ENCODE peak calls at places on chromosomes 2 and 18, in six cellular contexts. One of them, this sample, is unnamed.

GRCh38 chr2:30475542-30475941 is 28.5 kb downstream of the LCLAT1 start:
- DNase-seq in trophoblast cell: no peak
- DNase-seq in EL: no peak
- DNase-seq in adrenal gland: no peak
- DNase-seq in stimulated activated CD4-positive, alpha-beta T cell treated with anti-CD3 and anti-CD28 coated beads, Interleukin-1b, Interleukin-23, amount 100 ng/mL, for 1 hour: no peak
- DNase-seq in IMR-90: no peak
- DNase-seq in this sample: peak; percentile 29

GRCh38 chr2:176056411-176056810 is 27.4 kb downstream of the EVX2 start:
- DNase-seq in trophoblast cell: no peak
- DNase-seq in adrenal gland: no peak
- DNase-seq in EL: peak; percentile 23
- DNase-seq in IMR-90: no peak
- DNase-seq in stimulated activated CD4-positive, alpha-beta T cell treated with anti-CD3 and anti-CD28 coated beads, Interleukin-1b, Interleukin-23, amount 100 ng/mL, for 1 hour: no peak
- DNase-seq in this sample: no peak

GRCh38 chr2:56741601-56742102 is 557.9 kb downstream of the CCDC85A start:
- DNase-seq in EL: peak; percentile 96
- DNase-seq in trophoblast cell: peak; percentile 80
- DNase-seq in stimulated activated CD4-positive, alpha-beta T cell treated with anti-CD3 and anti-CD28 coated beads, Interleukin-1b, Interleukin-23, amount 100 ng/mL, for 1 hour: no peak
- DNase-seq in adrenal gland: peak; percentile 3
- DNase-seq in IMR-90: peak; percentile 71
- DNase-seq in this sample: peak; percentile 96

GRCh38 chr2:215635071-215635787 is 199.4 kb upstream of the FN1 start:
- DNase-seq in stimulated activated CD4-positive, alpha-beta T cell treated with anti-CD3 and anti-CD28 coated beads, Interleukin-1b, Interleukin-23, amount 100 ng/mL, for 1 hour: no peak
- DNase-seq in IMR-90: no peak
- DNase-seq in EL: no peak
- DNase-seq in adrenal gland: no peak
- DNase-seq in trophoblast cell: no peak
- DNase-seq in this sample: no peak

GRCh38 chr2:30334738-30335426 is 103.5 kb downstream of the LBH start:
- DNase-seq in EL: no peak
- DNase-seq in IMR-90: no peak
- DNase-seq in stimulated activated CD4-positive, alpha-beta T cell treated with anti-CD3 and anti-CD28 coated beads, Interleukin-1b, Interleukin-23, amount 100 ng/mL, for 1 hour: no peak
- DNase-seq in adrenal gland: no peak
- DNase-seq in trophoblast cell: no peak
- DNase-seq in this sample: no peak

GRCh38 chr2:207473203-207473865 is 56.4 kb upstream of the CREB1 start:
- DNase-seq in adrenal gland: peak; percentile 55
- DNase-seq in stimulated activated CD4-positive, alpha-beta T cell treated with anti-CD3 and anti-CD28 coated beads, Interleukin-1b, Interleukin-23, amount 100 ng/mL, for 1 hour: no peak
- DNase-seq in trophoblast cell: no peak
- DNase-seq in IMR-90: peak; percentile 88
- DNase-seq in EL: peak; percentile 81
- DNase-seq in this sample: peak; percentile 90

GRCh38 chr2:241763551-241764271 is 12.9 kb upstream of the GAL3ST2 start:
- DNase-seq in stimulated activated CD4-positive, alpha-beta T cell treated with anti-CD3 and anti-CD28 coated beads, Interleukin-1b, Interleukin-23, amount 100 ng/mL, for 1 hour: no peak
- DNase-seq in IMR-90: no peak
- DNase-seq in EL: no peak
- DNase-seq in adrenal gland: no peak
- DNase-seq in trophoblast cell: no peak
- DNase-seq in this sample: no peak

GRCh38 chr2:130261970-130262760 is 63.9 kb upstream of the TUBA3E start:
- DNase-seq in trophoblast cell: no peak
- DNase-seq in adrenal gland: no peak
- DNase-seq in stimulated activated CD4-positive, alpha-beta T cell treated with anti-CD3 and anti-CD28 coated beads, Interleukin-1b, Interleukin-23, amount 100 ng/mL, for 1 hour: no peak
- DNase-seq in EL: peak; percentile 43
- DNase-seq in IMR-90: peak; percentile 6
- DNase-seq in this sample: peak; percentile 36

GRCh38 chr18:59704146-59704545 is 6.9 kb upstream of the CCBE1 start:
- DNase-seq in trophoblast cell: no peak
- DNase-seq in adrenal gland: no peak
- DNase-seq in IMR-90: no peak
- DNase-seq in stimulated activated CD4-positive, alpha-beta T cell treated with anti-CD3 and anti-CD28 coated beads, Interleukin-1b, Interleukin-23, amount 100 ng/mL, for 1 hour: no peak
- DNase-seq in EL: peak; percentile 15
- DNase-seq in this sample: no peak

GRCh38 chr2:69830045-69830905 is 815 bp downstream of the GMCL1 start:
- DNase-seq in adrenal gland: peak; percentile 37
- DNase-seq in EL: peak; percentile 48
- DNase-seq in stimulated activated CD4-positive, alpha-beta T cell treated with anti-CD3 and anti-CD28 coated beads, Interleukin-1b, Interleukin-23, amount 100 ng/mL, for 1 hour: no peak
- DNase-seq in trophoblast cell: peak; percentile 55
- DNase-seq in IMR-90: no peak
- DNase-seq in this sample: peak; percentile 59

GRCh38 chr2:128797937-128798336 is 479.3 kb upstream of the HS6ST1 start:
- DNase-seq in stimulated activated CD4-positive, alpha-beta T cell treated with anti-CD3 and anti-CD28 coated beads, Interleukin-1b, Interleukin-23, amount 100 ng/mL, for 1 hour: no peak
- DNase-seq in trophoblast cell: no peak
- DNase-seq in EL: no peak
- DNase-seq in IMR-90: no peak
- DNase-seq in adrenal gland: no peak
- DNase-seq in this sample: no peak

GRCh38 chr2:75130171-75130570 is 69.1 kb downstream of the TACR1 start:
- DNase-seq in EL: peak; percentile 12
- DNase-seq in adrenal gland: no peak
- DNase-seq in trophoblast cell: no peak
- DNase-seq in stimulated activated CD4-positive, alpha-beta T cell treated with anti-CD3 and anti-CD28 coated beads, Interleukin-1b, Interleukin-23, amount 100 ng/mL, for 1 hour: no peak
- DNase-seq in IMR-90: no peak
- DNase-seq in this sample: peak; percentile 6

GRCh38 chr2:63189026-63189425 is 138.4 kb downstream of the OTX1 start:
- DNase-seq in stimulated activated CD4-positive, alpha-beta T cell treated with anti-CD3 and anti-CD28 coated beads, Interleukin-1b, Interleukin-23, amount 100 ng/mL, for 1 hour: no peak
- DNase-seq in EL: peak; percentile 57
- DNase-seq in adrenal gland: peak; percentile 12
- DNase-seq in trophoblast cell: peak; percentile 16
- DNase-seq in IMR-90: peak; percentile 44
- DNase-seq in this sample: peak; percentile 72

GRCh38 chr2:128808462-128809255 is 490.0 kb upstream of the HS6ST1 start:
- DNase-seq in stimulated activated CD4-positive, alpha-beta T cell treated with anti-CD3 and anti-CD28 coated beads, Interleukin-1b, Interleukin-23, amount 100 ng/mL, for 1 hour: no peak
- DNase-seq in EL: no peak
- DNase-seq in IMR-90: peak; percentile 51
- DNase-seq in adrenal gland: peak; percentile 81
- DNase-seq in trophoblast cell: no peak
- DNase-seq in this sample: peak; percentile 75

GRCh38 chr2:208266641-208267335 is 733 bp downstream of the PIKFYVE start:
- DNase-seq in trophoblast cell: no peak
- DNase-seq in IMR-90: peak; percentile 41
- DNase-seq in EL: peak; percentile 9
- DNase-seq in adrenal gland: no peak
- DNase-seq in stimulated activated CD4-positive, alpha-beta T cell treated with anti-CD3 and anti-CD28 coated beads, Interleukin-1b, Interleukin-23, amount 100 ng/mL, for 1 hour: no peak
- DNase-seq in this sample: peak; percentile 58

GRCh38 chr2:57376985-57377384 is 669.6 kb upstream of the VRK2 start:
- DNase-seq in trophoblast cell: no peak
- DNase-seq in EL: peak; percentile 30
- DNase-seq in stimulated activated CD4-positive, alpha-beta T cell treated with anti-CD3 and anti-CD28 coated beads, Interleukin-1b, Interleukin-23, amount 100 ng/mL, for 1 hour: no peak
- DNase-seq in IMR-90: no peak
- DNase-seq in adrenal gland: no peak
- DNase-seq in this sample: peak; percentile 34

GRCh38 chr2:3021720-3022119 is 355.9 kb downstream of the EIPR1 start:
- DNase-seq in EL: no peak
- DNase-seq in IMR-90: no peak
- DNase-seq in trophoblast cell: no peak
- DNase-seq in stimulated activated CD4-positive, alpha-beta T cell treated with anti-CD3 and anti-CD28 coated beads, Interleukin-1b, Interleukin-23, amount 100 ng/mL, for 1 hour: no peak
- DNase-seq in adrenal gland: no peak
- DNase-seq in this sample: no peak